ENCODE peak calls at places on chromosomes 4 and X, in seven cellular contexts. E, O, B, Q, P, Y and T are unnamed samples. For H3K4me1 and H3K9me3, the result is how much of the 10 kb centered on the place peaks cover.

GRCh38 chrX:20066968-20067708 is 49.6 kb downstream of the MAP7D2 start:
- DNase-seq in E (no peak), O (peak), B (peak), Q (peak), P (peak), Y (no peak), T (no peak)

GRCh38 chr4:116618638-116619037 is 466.7 kb downstream of the TRAM1L1 start:
- DNase-seq in E (no peak), O (no peak), B (no peak), Q (no peak), P (no peak), Y (no peak), T (no peak)

GRCh38 chr4:23237771-23238170 is 545.0 kb downstream of the GBA3 start:
- DNase-seq in E (no peak), O (no peak), B (peak), Q (no peak), P (no peak), Y (no peak), T (no peak)

GRCh38 chr4:52577285-52577968 is 81.7 kb downstream of the USP46 start:
- DNase-seq in E (no peak), O (peak), B (no peak), Q (no peak), P (no peak), Y (no peak), T (no peak)

GRCh38 chr4:127203561-127204260 is 429.0 kb upstream of the INTU start:
- DNase-seq in E (no peak), O (peak), B (no peak), Q (no peak), P (no peak), Y (no peak), T (no peak)

GRCh38 chrX:6228720-6229119 is at the start of gene NLGN4X:
- DNase-seq in E (peak), O (no peak), B (no peak), Q (no peak), P (no peak), Y (no peak), T (no peak)

GRCh38 chr4:144451771-144452170 is 194.2 kb upstream of the HHIP start:
- DNase-seq in E (no peak), O (no peak), B (no peak), Q (no peak), P (no peak), Y (no peak), T (no peak)

GRCh38 chr4:141977433-141977832 is 341.1 kb downstream of the IL15 start:
- DNase-seq in E (no peak), O (peak), B (no peak), Q (no peak), P (no peak), Y (no peak), T (no peak)

GRCh38 chrX:25028726-25029125 is 13.0 kb upstream of the ARX start:
- DNase-seq in E (no peak), O (peak), B (no peak), Q (no peak), P (no peak), Y (no peak), T (no peak)

GRCh38 chr4:8599657-8600056 is 7.1 kb downstream of the CPZ start:
- DNase-seq in E (no peak), O (peak), B (no peak), Q (peak), P (no peak), Y (no peak), T (no peak)

GRCh38 chrX:38664285-38664684 is 102.9 kb downstream of the TSPAN7 start:
- DNase-seq in E (peak), O (peak), B (no peak), Q (no peak), P (no peak), Y (no peak), T (no peak)

GRCh38 chr4:174794706-174795105 is 34.3 kb downstream of the GLRA3 start:
- DNase-seq in E (no peak), O (no peak), B (no peak), Q (no peak), P (no peak), Y (no peak), T (no peak)

GRCh38 chrX:12434493-12434892 is 296.2 kb downstream of the FRMPD4 start:
- DNase-seq in E (no peak), O (no peak), B (no peak), Q (no peak), P (no peak), Y (no peak), T (no peak)

GRCh38 chr4:152594981-152595916 is 59.4 kb upstream of the FBXW7 start:
- DNase-seq in E (no peak), O (no peak), B (no peak), Q (no peak), P (no peak), Y (no peak), T (no peak)

GRCh38 chrX:68532828-68533227 is 34.0 kb downstream of the YIPF6 start:
- DNase-seq in E (no peak), O (peak), B (no peak), Q (no peak), P (no peak), Y (no peak), T (no peak)

GRCh38 chr4:54226399-54227260 is 2.5 kb upstream of the PDGFRA start:
- DNase-seq in E (no peak), O (peak), B (no peak), Q (peak), P (no peak), Y (peak), T (no peak)

GRCh38 chrX:145821898-145822567 is 4.4 kb downstream of the SLITRK2 start:
- DNase-seq in E (no peak), O (no peak), B (no peak), Q (no peak), P (no peak), Y (no peak), T (no peak)

GRCh38 chrX:920234-920799 is 289.7 kb downstream of the SHOX start:
- DNase-seq in E (no peak), O (peak), B (no peak), Q (no peak), P (no peak), Y (no peak), T (no peak)

GRCh38 chrX:65677954-65678469 is 10.6 kb downstream of the MSN start:
- DNase-seq in E (no peak), O (peak), B (no peak), Q (peak), P (no peak), Y (no peak), T (no peak)

GRCh38 chr4:169139013-169139412 is 129.0 kb upstream of the CBR4 start:
- DNase-seq in E (no peak), O (no peak), B (no peak), Q (no peak), P (no peak), Y (no peak), T (no peak)

GRCh38 chrX:15471016-15471415 is 22.1 kb downstream of the PIR start:
- DNase-seq in E (peak), O (peak), B (peak), Q (peak), P (peak), Y (peak), T (peak)

GRCh38 chrX:39162322-39162721 is 361.1 kb downstream of the MID1IP1 start:
- DNase-seq in E (no peak), O (no peak), B (no peak), Q (no peak), P (peak), Y (no peak), T (peak)

GRCh38 chr4:151319490-151319889 is 5.9 kb downstream of the SH3D19 start:
- DNase-seq in E (no peak), O (no peak), B (no peak), Q (no peak), P (no peak), Y (no peak), T (no peak)
- H3K4me1 ChIP-seq in E (under half), O (under half), B (under half), Q (under half), P (under half), Y (under half), T (under half)

GRCh38 chr4:139436122-139436521 is 17.8 kb upstream of the RAB33B start:
- DNase-seq in E (no peak), O (no peak), B (no peak), Q (no peak), P (no peak), Y (no peak), T (no peak)

GRCh38 chr4:139443661-139444060 is 10.3 kb upstream of the RAB33B start:
- DNase-seq in E (no peak), O (no peak), B (no peak), Q (no peak), P (no peak), Y (no peak), T (no peak)

GRCh38 chr4:139440971-139441370 is 12.9 kb upstream of the RAB33B start:
- DNase-seq in E (no peak), O (no peak), B (no peak), Q (no peak), P (no peak), Y (no peak), T (no peak)

DNA sequence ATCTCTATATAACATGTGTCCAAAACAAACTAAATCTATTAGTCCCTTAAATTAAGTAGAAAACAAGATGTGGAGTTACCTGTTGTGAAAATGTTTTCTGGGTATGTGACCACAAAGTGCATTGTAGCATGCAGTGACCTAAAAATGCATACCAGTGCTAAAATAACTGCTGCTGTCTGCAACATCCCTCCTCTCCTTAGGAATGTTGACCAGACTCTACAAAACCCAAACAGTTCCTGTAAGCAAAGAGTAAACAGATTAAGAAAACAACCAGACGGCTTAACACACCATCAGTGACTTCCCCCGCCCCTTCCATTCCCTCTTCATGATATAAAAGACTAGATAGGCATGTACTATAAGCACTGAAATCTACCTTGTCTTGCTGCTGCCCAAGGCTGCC is 15.8 kb upstream of the RAB33B start:
- DNase-seq in E (no peak), O (no peak), B (no peak), Q (no peak), P (no peak), Y (no peak), T (no peak)
- H3K9me3 ChIP-seq in E (under half), O (under half), B (under half), Q (under half), P (under half), Y (under half), T (under half)

DNA sequence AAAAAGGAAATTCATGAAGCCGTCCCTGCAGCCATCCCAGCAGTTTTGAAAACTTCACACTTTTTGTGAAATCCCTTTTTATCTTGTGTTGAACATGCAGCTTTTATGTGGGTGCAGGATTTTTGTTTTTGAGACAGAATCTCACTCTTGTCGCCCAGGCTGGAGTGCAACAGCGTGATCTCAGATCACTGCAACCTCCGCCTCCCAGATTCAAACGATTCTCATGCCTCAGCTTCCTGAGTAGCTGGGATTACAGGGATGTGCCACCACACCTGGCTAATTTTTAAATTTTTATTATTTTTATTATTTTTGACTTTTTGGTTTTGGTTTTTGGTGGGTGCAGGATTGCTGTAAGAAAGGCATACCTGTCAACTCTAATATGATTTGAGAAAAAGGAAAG is 8.0 kb upstream of the MSMO1 start:
- DNase-seq in E (no peak), O (no peak), B (no peak), Q (no peak), P (no peak), Y (no peak), T (no peak)
- H3K4me3 ChIP-seq in E (no peak), O (no peak), B (no peak), Q (no peak), P (no peak), Y (no peak), T (no peak)

DNA sequence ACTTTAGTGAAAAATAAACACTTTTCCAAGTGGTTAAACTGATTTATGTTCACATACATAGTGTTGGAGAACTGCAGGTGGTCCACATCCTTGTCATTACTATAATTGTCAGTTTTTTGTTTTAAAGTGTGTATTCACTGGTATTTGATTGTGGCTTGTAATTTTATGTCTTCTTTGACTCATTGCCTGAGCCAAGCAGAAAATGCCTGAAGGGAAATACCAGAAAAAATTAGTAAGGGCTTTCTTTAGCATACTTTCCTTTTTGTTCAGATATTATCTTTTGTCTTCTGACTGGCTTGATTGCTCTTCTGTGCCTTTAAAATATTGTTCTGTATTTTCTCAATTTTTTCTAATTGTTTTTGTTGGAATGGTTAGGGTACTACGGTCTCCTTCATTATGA is 981.3 kb downstream of the C4orf33 start:
- DNase-seq in E (no peak), O (no peak), B (no peak), Q (no peak), P (no peak), Y (no peak), T (no peak)
- H3K4me1 ChIP-seq in E (under half), O (under half), B (under half), Q (under half), P (under half), Y (under half), T (under half)

DNA sequence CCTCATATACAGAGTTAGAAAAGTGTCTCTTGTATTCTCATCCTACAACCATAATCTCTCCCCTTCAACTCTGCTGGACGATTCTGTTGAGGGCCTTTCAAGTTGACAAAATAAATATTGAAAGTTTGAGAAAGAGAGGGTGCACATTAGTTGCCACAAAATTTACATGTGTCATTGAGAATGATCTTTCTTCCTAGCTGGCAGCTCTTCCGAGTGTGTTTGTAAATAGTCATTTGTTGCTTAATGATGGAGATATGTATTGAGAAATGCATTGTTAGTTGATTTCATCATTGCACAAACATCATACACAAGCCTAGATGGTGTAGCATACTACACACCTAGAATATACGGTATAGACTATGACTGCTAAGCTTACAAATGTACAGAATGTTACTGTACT is 632.8 kb upstream of the AMOT start:
- DNase-seq in E (no peak), O (peak), B (no peak), Q (no peak), P (no peak), Y (no peak), T (no peak)
- H3K9me3 ChIP-seq in E (under half), O (under half), B (under half), Q (under half), P (under half), Y (under half), T (under half)

DNA sequence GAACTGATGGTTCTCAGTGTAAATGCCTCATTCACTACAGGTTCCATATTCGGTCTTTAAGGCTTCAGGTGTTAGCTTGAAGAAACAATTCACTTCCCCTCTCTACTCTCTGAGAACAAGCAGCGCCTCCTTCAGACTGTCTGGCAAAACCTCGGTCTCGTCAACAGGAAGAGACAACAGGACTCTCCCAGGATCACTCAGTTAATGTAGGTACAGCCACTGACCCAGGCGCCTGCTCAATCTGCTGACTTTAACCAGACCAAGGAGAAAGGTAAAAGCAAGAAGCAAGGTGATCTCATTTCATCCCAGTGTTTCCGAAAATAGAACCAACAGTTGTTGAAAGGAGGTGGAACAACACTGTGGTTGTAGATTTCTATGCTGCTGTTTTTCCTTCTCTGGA is 102.2 kb downstream of the SLC2A9 start:
- DNase-seq in E (peak), O (no peak), B (no peak), Q (no peak), P (no peak), Y (no peak), T (no peak)
- H3K4me3 ChIP-seq in E (no peak), O (no peak), B (no peak), Q (no peak), P (no peak), Y (no peak), T (no peak)

DNA sequence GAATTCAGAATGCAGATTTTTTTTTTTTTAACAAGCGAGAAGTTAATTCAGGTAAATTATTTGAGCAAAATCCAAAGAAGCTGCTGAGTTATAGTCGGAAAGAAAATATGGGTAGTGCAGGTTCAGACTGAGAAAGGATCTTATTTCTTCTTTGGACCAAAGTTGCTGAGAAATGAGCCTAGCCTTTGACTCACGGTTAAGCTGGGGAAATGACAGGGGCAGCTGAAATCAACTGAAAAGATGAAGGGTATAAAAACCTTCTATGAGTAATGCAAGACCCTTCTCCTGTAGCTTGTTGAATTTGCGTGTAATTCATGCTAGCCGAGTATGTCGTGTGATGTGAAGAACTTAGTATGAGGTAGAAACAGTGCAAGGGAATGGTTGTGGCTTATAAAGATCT is 63.0 kb downstream of the KIAA0232 start:
- DNase-seq in E (no peak), O (no peak), B (no peak), Q (no peak), P (no peak), Y (no peak), T (no peak)
- H3K4me1 ChIP-seq in E (under half), O (under half), B (under half), Q (under half), P (under half), Y (under half), T (under half)

DNA sequence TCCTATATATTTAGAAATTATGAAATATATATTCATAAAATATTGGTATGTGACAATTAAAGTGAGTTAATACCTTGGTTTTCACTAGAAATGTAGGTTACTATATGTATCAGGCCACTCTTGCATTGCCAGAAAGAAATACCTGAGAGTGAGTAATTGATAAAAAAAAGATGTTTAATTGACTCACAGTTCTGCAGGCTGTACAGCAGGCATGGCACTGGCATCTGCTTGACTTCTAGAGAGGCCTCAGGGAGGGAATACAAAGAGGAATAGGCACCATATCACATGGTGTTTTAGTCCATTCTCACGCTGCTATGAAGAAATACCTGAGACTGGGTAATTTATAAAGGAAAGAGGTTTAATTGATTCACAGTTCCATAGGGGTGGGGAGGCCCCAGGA is 1560.6 kb downstream of the STIM2 start:
- DNase-seq in E (no peak), O (peak), B (no peak), Q (no peak), P (no peak), Y (no peak), T (no peak)
- H3K9me3 ChIP-seq in E (under half), O (under half), B (under half), Q (under half), P (under half), Y (under half), T (under half)

DNA sequence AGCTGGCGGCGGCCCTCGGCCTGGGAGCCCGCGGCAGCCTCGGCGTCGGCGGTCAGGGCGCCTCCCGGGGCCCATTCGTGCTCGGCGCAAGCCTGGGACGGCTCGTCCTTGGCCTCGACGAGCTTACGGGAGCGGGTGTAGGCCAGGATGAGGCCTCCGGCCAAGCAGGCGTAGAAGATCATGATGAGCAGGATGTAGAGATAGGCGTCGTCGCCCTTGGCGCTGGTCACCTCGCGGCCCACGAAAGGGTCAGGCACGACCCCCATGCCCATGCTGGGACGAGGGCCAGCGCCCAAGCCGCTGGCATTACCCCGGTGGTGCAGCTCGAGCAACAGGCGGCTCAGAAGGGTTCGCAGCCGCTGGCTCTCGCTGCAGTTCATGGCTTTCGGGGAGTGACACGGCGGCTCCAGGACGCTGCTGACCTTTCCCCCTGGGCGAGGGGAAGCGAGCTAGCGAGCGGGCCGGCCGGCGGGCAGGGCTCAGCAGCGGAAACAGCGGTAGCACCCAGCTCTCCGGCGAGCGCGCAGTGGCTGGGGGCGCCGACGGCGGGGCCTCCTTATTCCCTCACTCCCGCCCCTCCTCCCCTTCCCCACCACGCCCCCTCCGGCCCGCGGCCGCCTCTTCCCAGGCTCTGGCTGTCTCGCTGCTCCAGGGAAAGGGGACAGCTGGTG is at the start of gene KCNE5:
- DNase-seq in E (no peak), O (peak), B (peak), Q (no peak), P (no peak), Y (no peak), T (no peak)
- H3K4me3 ChIP-seq in E (peak), O (no peak), B (no peak), Q (peak), P (no peak), Y (peak), T (no peak)

GRCh38 chr4:64125354-64125753 is 283.9 kb downstream of the TECRL start:
- DNase-seq in E (no peak), O (no peak), B (no peak), Q (no peak), P (no peak), Y (no peak), T (no peak)

GRCh38 chr4:64121803-64122202 is 287.4 kb downstream of the TECRL start:
- DNase-seq in E (no peak), O (no peak), B (no peak), Q (no peak), P (no peak), Y (no peak), T (no peak)
- H3K4me1 ChIP-seq in E (under half), O (under half), B (under half), Q (under half), P (under half), Y (under half), T (under half)